ENCODE peak calls at places on chromosomes 16 and 17, in ten cellular contexts. B is mesendoderm, P is aorta, L is BE2C, G is cardiac muscle cell, K is HAP-1, I is hepatocyte, F is mucosa of descending colon, Z is small intestine, Q is IMR-90. W is an unnamed sample.

GRCh38 chr17:28738680-28739384 is 5.0 kb upstream of the TRAF4 start:
- DNase-seq in G (no peak), Q (no peak), K (no peak), I (no peak), B (no peak), L (no peak), F (peak), P (no peak), Z (no peak), W (no peak)

GRCh38 chr17:47703191-47703591 is 9.2 kb downstream of the TBKBP1 start:
- DNase-seq in P (peak), B (no peak), F (peak), Q (no peak), I (no peak), Z (no peak), G (no peak), K (no peak), L (no peak), W (no peak)

GRCh38 chr17:60153606-60154355 is 4.0 kb downstream of the CA4 start:
- DNase-seq in Z (no peak), I (no peak), K (no peak), Q (no peak), P (peak), F (no peak), B (no peak), L (peak), G (peak), W (no peak)

GRCh38 chr16:4454618-4455017 is 19.8 kb downstream of the NMRAL1 start:
- DNase-seq in G (peak), B (peak), Z (no peak), F (no peak), L (no peak), K (no peak), I (no peak), P (no peak), Q (no peak), W (no peak)

GRCh38 chr17:15744091-15744676 is 12.1 kb downstream of the TBC1D26 start:
- DNase-seq in K (no peak), F (no peak), G (no peak), L (no peak), Z (no peak), B (no peak), Q (no peak), I (no peak), P (no peak), W (no peak)

GRCh38 chr17:63446981-63447687 is 1.0 kb upstream of the CYB561 start:
- DNase-seq in F (peak), I (no peak), B (peak), Z (peak), G (peak), K (peak), L (peak), Q (no peak), P (no peak), W (peak)

GRCh38 chr16:81466351-81466960 is 21.8 kb downstream of the CMIP start:
- DNase-seq in G (peak), K (no peak), Z (no peak), P (no peak), L (no peak), F (no peak), B (no peak), I (no peak), Q (peak), W (peak)

GRCh38 chr17:81419886-81420768 is 24.9 kb downstream of the BAHCC1 start:
- DNase-seq in Q (no peak), K (no peak), Z (no peak), G (no peak), I (no peak), F (peak), B (no peak), P (no peak), L (no peak), W (no peak)

GRCh38 chr17:81476635-81477034 is 36.0 kb downstream of the ACTG1 start:
- DNase-seq in B (no peak), Q (no peak), I (no peak), G (no peak), F (no peak), Z (no peak), L (no peak), P (no peak), K (no peak), W (no peak)

GRCh38 chr17:69246726-69247375 is 18.2 kb upstream of the ABCA10 start:
- DNase-seq in K (no peak), Z (peak), P (no peak), L (no peak), Q (peak), I (peak), B (peak), F (no peak), G (peak), W (peak)

GRCh38 chr16:73125860-73126259 is 77.9 kb upstream of the ZFHX3 start:
- DNase-seq in B (no peak), I (no peak), G (peak), F (no peak), L (no peak), P (no peak), Z (no peak), Q (peak), K (no peak), W (peak)

GRCh38 chr17:75827291-75828050 is 16.7 kb downstream of the UNC13D start:
- DNase-seq in F (peak), I (peak), B (peak), G (peak), K (peak), P (peak), Z (peak), L (peak), Q (peak), W (no peak)

GRCh38 chr17:57902800-57903759 is 52.1 kb downstream of the CUEDC1 start:
- DNase-seq in F (peak), Q (peak), G (peak), I (peak), P (peak), L (no peak), K (peak), B (no peak), Z (peak), W (peak)

GRCh38 chr16:89853306-89853993 is 19.9 kb upstream of the TCF25 start:
- DNase-seq in K (no peak), Q (no peak), F (peak), G (no peak), I (no peak), B (no peak), L (no peak), Z (peak), P (no peak), W (no peak)

GRCh38 chr17:8857919-8858318 is 9.6 kb downstream of the PIK3R6 start:
- DNase-seq in G (peak), Q (peak), L (no peak), Z (peak), B (peak), I (no peak), P (peak), K (no peak), F (no peak), W (peak)

GRCh38 chr17:67675481-67675880 is 42.3 kb upstream of the NOL11 start:
- DNase-seq in K (no peak), I (no peak), Z (no peak), F (no peak), G (no peak), P (no peak), Q (no peak), L (no peak), B (no peak), W (no peak)

GRCh38 chr17:32621612-32622312 is 135.0 kb downstream of the CDK5R1 start:
- DNase-seq in G (no peak), L (no peak), F (no peak), K (peak), Z (peak), B (peak), Q (no peak), I (no peak), P (no peak), W (peak)

GRCh38 chr17:11980813-11981212 is 16.5 kb downstream of the ZNF18 start:
- DNase-seq in K (no peak), Z (no peak), G (peak), P (no peak), L (no peak), Q (no peak), I (no peak), F (no peak), B (no peak), W (peak)

GRCh38 chr17:40417258-40417608 is 463 bp downstream of the TOP2A start:
- DNase-seq in G (no peak), Z (peak), B (peak), L (peak), Q (peak), P (no peak), F (peak), K (peak), I (peak), W (peak)

GRCh38 chr17:40331743-40332641 is 23.0 kb downstream of the RARA start:
- DNase-seq in Z (no peak), P (peak), L (peak), K (no peak), Q (no peak), B (no peak), G (peak), I (peak), F (peak), W (no peak)

GRCh38 chr16:87463722-87464690 is 28.8 kb downstream of the ZCCHC14 start:
- DNase-seq in G (peak), Z (no peak), Q (peak), B (no peak), P (no peak), L (no peak), I (peak), K (no peak), F (no peak), W (peak)
- H3K4me3 ChIP-seq in G (no peak), Z (no peak), Q (no peak), B (no peak), P (no peak), L (no peak), I (no peak), K (no peak), F (no peak), W (no peak)

GRCh38 chr16:1938910-1939309 is 4.1 kb downstream of the MSRB1 start:
- DNase-seq in I (no peak), P (peak), L (no peak), B (no peak), K (no peak), Q (no peak), G (no peak), Z (no peak), F (peak), W (no peak)
- H3K4me3 ChIP-seq in I (no peak), P (no peak), L (no peak), B (no peak), K (no peak), Q (no peak), G (no peak), Z (no peak), F (no peak), W (no peak)

GRCh38 chr16:48075398-48075797 is 80.4 kb downstream of the ABCC12 start:
- DNase-seq in F (no peak), Q (peak), I (no peak), L (no peak), B (no peak), K (no peak), Z (no peak), P (no peak), G (no peak), W (no peak)
- H3K4me3 ChIP-seq in F (no peak), Q (no peak), I (no peak), L (no peak), B (no peak), K (no peak), Z (no peak), P (no peak), G (no peak), W (no peak)

GRCh38 chr16:29809031-29809747 is 2.8 kb upstream of the PRRT2 start:
- DNase-seq in G (no peak), L (no peak), Z (no peak), P (no peak), I (no peak), F (peak), K (peak), B (no peak), Q (no peak), W (no peak)
- H3K4me3 ChIP-seq in G (no peak), L (peak), Z (peak), P (no peak), I (no peak), F (no peak), K (peak), B (no peak), Q (no peak), W (no peak)

GRCh38 chr17:3729881-3730280 is 6.2 kb downstream of the HASPIN start:
- DNase-seq in L (no peak), K (no peak), I (no peak), B (no peak), P (peak), G (no peak), Q (no peak), Z (peak), F (no peak), W (no peak)

GRCh38 chr17:3735515-3735914 is 11.8 kb downstream of the HASPIN start:
- DNase-seq in F (peak), P (no peak), K (no peak), L (no peak), Q (peak), B (no peak), I (no peak), Z (no peak), G (no peak), W (no peak)

GRCh38 chr17:3732171-3732570 is 8.5 kb downstream of the HASPIN start:
- DNase-seq in B (peak), L (no peak), F (no peak), G (peak), K (no peak), Z (no peak), Q (peak), I (no peak), P (no peak), W (no peak)

GRCh38 chr17:3727041-3727440 is 3.3 kb downstream of the HASPIN start:
- DNase-seq in P (no peak), B (no peak), I (no peak), K (no peak), F (no peak), L (no peak), G (no peak), Q (no peak), Z (no peak), W (no peak)

DNA sequence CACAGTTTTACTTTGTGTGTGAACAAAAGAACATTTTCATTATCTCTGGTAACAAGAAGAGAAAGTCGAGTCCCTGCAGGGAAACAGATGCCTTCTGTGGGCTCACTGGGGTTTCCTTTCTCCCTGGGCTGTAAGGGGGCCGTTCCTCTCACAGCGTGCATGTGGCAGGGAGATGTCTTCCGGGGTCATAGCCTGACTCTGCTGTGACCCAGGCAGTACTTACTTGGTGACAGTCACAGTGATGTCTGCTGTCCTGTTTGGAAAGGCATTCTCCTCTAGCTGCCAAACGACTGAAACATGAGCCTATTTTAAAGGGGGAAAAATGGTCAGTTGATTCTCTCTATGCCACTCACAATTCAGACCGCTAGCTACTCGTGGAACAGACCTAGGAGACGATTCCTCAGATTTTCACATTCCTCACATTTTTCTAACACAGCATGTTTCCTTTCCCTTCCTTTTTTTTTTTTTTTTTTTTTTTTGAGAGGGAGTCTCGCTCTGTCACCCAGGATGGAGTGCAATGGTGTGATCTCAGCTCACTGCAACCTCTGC is 7.3 kb downstream of the HASPIN start:
- DNase-seq in F (no peak), I (no peak), P (no peak), Z (no peak), Q (peak), L (no peak), B (peak), K (no peak), G (peak), W (no peak)
- H3K4me3 ChIP-seq in F (no peak), I (no peak), P (no peak), Z (no peak), Q (no peak), L (no peak), B (no peak), K (no peak), G (no peak), W (no peak)

GRCh38 chr17:44217738-44218343 is 1.6 kb downstream of the UBTF start:
- DNase-seq in K (no peak), L (no peak), G (no peak), F (peak), Z (no peak), B (no peak), Q (no peak), P (no peak), I (no peak), W (no peak)

GRCh38 chr17:44216674-44217073 is 2.8 kb downstream of the UBTF start:
- DNase-seq in G (no peak), Z (no peak), Q (no peak), F (no peak), I (no peak), K (no peak), B (no peak), L (no peak), P (no peak), W (no peak)

GRCh38 chr17:44214896-44215295 is 4.6 kb downstream of the UBTF start:
- DNase-seq in Z (no peak), K (no peak), L (no peak), P (no peak), F (no peak), I (no peak), Q (no peak), G (no peak), B (no peak), W (no peak)

GRCh38 chr17:44214230-44214494 is 5.3 kb downstream of the UBTF start:
- DNase-seq in Z (no peak), G (no peak), I (no peak), F (no peak), P (no peak), K (no peak), B (no peak), Q (no peak), L (no peak), W (no peak)

GRCh38 chr17:44216173-44216572 is 3.3 kb downstream of the UBTF start:
- DNase-seq in K (no peak), L (no peak), F (no peak), Q (no peak), G (no peak), B (no peak), Z (no peak), I (no peak), P (no peak), W (no peak)
- H3K4me3 ChIP-seq in K (no peak), L (no peak), F (no peak), Q (no peak), G (no peak), B (no peak), Z (no peak), I (no peak), P (no peak), W (no peak)

GRCh38 chr17:49229076-49229804 is 1.3 kb downstream of the PHOSPHO1 start:
- DNase-seq in L (no peak), B (peak), Q (no peak), F (no peak), I (no peak), K (no peak), G (no peak), P (no peak), Z (no peak), W (no peak)
- H3K4me3 ChIP-seq in L (no peak), B (no peak), Q (no peak), F (no peak), I (no peak), K (no peak), G (no peak), P (no peak), Z (no peak), W (no peak)

GRCh38 chr17:7204335-7204734 is 15.3 kb downstream of the DLG4 start:
- DNase-seq in P (no peak), K (no peak), B (no peak), F (no peak), Z (no peak), L (no peak), G (no peak), Q (no peak), I (no peak), W (no peak)

GRCh38 chr17:7208754-7209460 is 10.7 kb downstream of the DLG4 start:
- DNase-seq in K (no peak), Q (no peak), I (no peak), P (no peak), L (no peak), G (no peak), Z (no peak), F (peak), B (no peak), W (no peak)

GRCh38 chr17:7204828-7205461 is 14.7 kb downstream of the DLG4 start:
- DNase-seq in Z (peak), F (peak), P (peak), Q (peak), K (peak), L (peak), B (peak), I (peak), G (peak), W (peak)

GRCh38 chr17:7208027-7208571 is 11.5 kb downstream of the DLG4 start:
- DNase-seq in G (no peak), I (no peak), Q (no peak), Z (no peak), P (no peak), K (no peak), F (peak), L (no peak), B (peak), W (no peak)

GRCh38 chr17:7207120-7208001 is 12.3 kb downstream of the DLG4 start:
- DNase-seq in Z (no peak), P (no peak), G (peak), K (no peak), Q (peak), L (no peak), F (peak), I (no peak), B (no peak), W (no peak)
- H3K4me3 ChIP-seq in Z (no peak), P (no peak), G (no peak), K (no peak), Q (no peak), L (no peak), F (no peak), I (no peak), B (no peak), W (no peak)

GRCh38 chr17:66466933-66467367 is 164.5 kb downstream of the PRKCA start:
- DNase-seq in F (no peak), I (peak), Q (peak), G (peak), L (no peak), P (no peak), K (no peak), Z (no peak), B (peak), W (peak)
- H3K4me3 ChIP-seq in F (no peak), I (no peak), Q (peak), G (no peak), L (no peak), P (peak), K (no peak), Z (no peak), B (no peak), W (no peak)

W was measured in bronchial epithelial cell.